ENCODE peak calls at places on chromosomes 2 and 18, in eight cellular contexts. One of them, this sample, is unnamed.

GRCh38 chr2:61057562-61057961 is 8.1 kb upstream of the SANBR start:
- DNase-seq in stimulated activated CD8-positive, alpha-beta memory T cell treated with anti-CD3 and anti-CD28 coated beads, Interleukin-15, amount 100 ng/mL, for 1 hour: no peak
- DNase-seq in HT-29: no peak
- DNase-seq in CD4-positive, CD25-positive, alpha-beta regulatory T cell: no peak
- DNase-seq in activated T-cell treated with anti-CD3 and anti-CD28 coated beads for 24 hours: no peak
- DNase-seq in naive thymus-derived CD8-positive, alpha-beta T cell: no peak
- DNase-seq in ELR: no peak
- DNase-seq in RWPE1: no peak
- DNase-seq in this sample: no peak

GRCh38 chr2:42854207-42854818 is 61.9 kb upstream of the HAAO start:
- DNase-seq in stimulated activated CD8-positive, alpha-beta memory T cell treated with anti-CD3 and anti-CD28 coated beads, Interleukin-15, amount 100 ng/mL, for 1 hour: no peak
- DNase-seq in HT-29: no peak
- DNase-seq in CD4-positive, CD25-positive, alpha-beta regulatory T cell: no peak
- DNase-seq in activated T-cell treated with anti-CD3 and anti-CD28 coated beads for 24 hours: no peak
- DNase-seq in naive thymus-derived CD8-positive, alpha-beta T cell: no peak
- DNase-seq in ELR: no peak
- DNase-seq in RWPE1: peak; percentile 53
- DNase-seq in this sample: no peak

GRCh38 chr2:63052411-63053234 is 2.0 kb downstream of the OTX1 start:
- DNase-seq in stimulated activated CD8-positive, alpha-beta memory T cell treated with anti-CD3 and anti-CD28 coated beads, Interleukin-15, amount 100 ng/mL, for 1 hour: no peak
- DNase-seq in HT-29: no peak
- DNase-seq in CD4-positive, CD25-positive, alpha-beta regulatory T cell: no peak
- DNase-seq in activated T-cell treated with anti-CD3 and anti-CD28 coated beads for 24 hours: no peak
- DNase-seq in naive thymus-derived CD8-positive, alpha-beta T cell: no peak
- DNase-seq in ELR: no peak
- DNase-seq in RWPE1: no peak
- DNase-seq in this sample: no peak

GRCh38 chr18:45684341-45685115 is 39.5 kb upstream of the SLC14A1 start:
- DNase-seq in stimulated activated CD8-positive, alpha-beta memory T cell treated with anti-CD3 and anti-CD28 coated beads, Interleukin-15, amount 100 ng/mL, for 1 hour: no peak
- DNase-seq in HT-29: no peak
- DNase-seq in CD4-positive, CD25-positive, alpha-beta regulatory T cell: no peak
- DNase-seq in activated T-cell treated with anti-CD3 and anti-CD28 coated beads for 24 hours: no peak
- DNase-seq in naive thymus-derived CD8-positive, alpha-beta T cell: no peak
- DNase-seq in ELR: peak; percentile 26
- DNase-seq in RWPE1: no peak
- DNase-seq in this sample: no peak

GRCh38 chr2:68386362-68386761 is 21.3 kb downstream of the PLEK start:
- DNase-seq in stimulated activated CD8-positive, alpha-beta memory T cell treated with anti-CD3 and anti-CD28 coated beads, Interleukin-15, amount 100 ng/mL, for 1 hour: no peak
- DNase-seq in HT-29: no peak
- DNase-seq in CD4-positive, CD25-positive, alpha-beta regulatory T cell: no peak
- DNase-seq in activated T-cell treated with anti-CD3 and anti-CD28 coated beads for 24 hours: no peak
- DNase-seq in naive thymus-derived CD8-positive, alpha-beta T cell: no peak
- DNase-seq in ELR: no peak
- DNase-seq in RWPE1: no peak
- DNase-seq in this sample: no peak

GRCh38 chr2:66048667-66049066 is 386.3 kb upstream of the MEIS1 start:
- DNase-seq in stimulated activated CD8-positive, alpha-beta memory T cell treated with anti-CD3 and anti-CD28 coated beads, Interleukin-15, amount 100 ng/mL, for 1 hour: no peak
- DNase-seq in HT-29: no peak
- DNase-seq in CD4-positive, CD25-positive, alpha-beta regulatory T cell: no peak
- DNase-seq in activated T-cell treated with anti-CD3 and anti-CD28 coated beads for 24 hours: no peak
- DNase-seq in naive thymus-derived CD8-positive, alpha-beta T cell: no peak
- DNase-seq in ELR: no peak
- DNase-seq in RWPE1: no peak
- DNase-seq in this sample: no peak

GRCh38 chr2:31189141-31189540 is 28.2 kb downstream of the CAPN14 start:
- DNase-seq in stimulated activated CD8-positive, alpha-beta memory T cell treated with anti-CD3 and anti-CD28 coated beads, Interleukin-15, amount 100 ng/mL, for 1 hour: no peak
- DNase-seq in HT-29: no peak
- DNase-seq in CD4-positive, CD25-positive, alpha-beta regulatory T cell: no peak
- DNase-seq in activated T-cell treated with anti-CD3 and anti-CD28 coated beads for 24 hours: no peak
- DNase-seq in naive thymus-derived CD8-positive, alpha-beta T cell: no peak
- DNase-seq in ELR: no peak
- DNase-seq in RWPE1: no peak
- DNase-seq in this sample: no peak

GRCh38 chr2:176852667-176853066 is 359.9 kb upstream of the HNRNPA3 start:
- DNase-seq in stimulated activated CD8-positive, alpha-beta memory T cell treated with anti-CD3 and anti-CD28 coated beads, Interleukin-15, amount 100 ng/mL, for 1 hour: no peak
- DNase-seq in HT-29: no peak
- DNase-seq in CD4-positive, CD25-positive, alpha-beta regulatory T cell: no peak
- DNase-seq in activated T-cell treated with anti-CD3 and anti-CD28 coated beads for 24 hours: no peak
- DNase-seq in naive thymus-derived CD8-positive, alpha-beta T cell: peak; percentile 77
- DNase-seq in ELR: no peak
- DNase-seq in RWPE1: no peak
- DNase-seq in this sample: no peak

GRCh38 chr2:144479659-144480058 is 40.3 kb downstream of the ZEB2 start:
- DNase-seq in stimulated activated CD8-positive, alpha-beta memory T cell treated with anti-CD3 and anti-CD28 coated beads, Interleukin-15, amount 100 ng/mL, for 1 hour: no peak
- DNase-seq in HT-29: no peak
- DNase-seq in CD4-positive, CD25-positive, alpha-beta regulatory T cell: no peak
- DNase-seq in activated T-cell treated with anti-CD3 and anti-CD28 coated beads for 24 hours: no peak
- DNase-seq in naive thymus-derived CD8-positive, alpha-beta T cell: no peak
- DNase-seq in ELR: no peak
- DNase-seq in RWPE1: no peak
- DNase-seq in this sample: no peak

GRCh38 chr18:10877974-10878373 is 271.4 kb downstream of the PIEZO2 start:
- DNase-seq in stimulated activated CD8-positive, alpha-beta memory T cell treated with anti-CD3 and anti-CD28 coated beads, Interleukin-15, amount 100 ng/mL, for 1 hour: no peak
- DNase-seq in HT-29: no peak
- DNase-seq in CD4-positive, CD25-positive, alpha-beta regulatory T cell: no peak
- DNase-seq in activated T-cell treated with anti-CD3 and anti-CD28 coated beads for 24 hours: no peak
- DNase-seq in naive thymus-derived CD8-positive, alpha-beta T cell: no peak
- DNase-seq in ELR: no peak
- DNase-seq in RWPE1: no peak
- DNase-seq in this sample: no peak

GRCh38 chr2:121502246-121502645 is 28.4 kb upstream of the RNU4ATAC start:
- DNase-seq in stimulated activated CD8-positive, alpha-beta memory T cell treated with anti-CD3 and anti-CD28 coated beads, Interleukin-15, amount 100 ng/mL, for 1 hour: no peak
- DNase-seq in HT-29: no peak
- DNase-seq in CD4-positive, CD25-positive, alpha-beta regulatory T cell: no peak
- DNase-seq in activated T-cell treated with anti-CD3 and anti-CD28 coated beads for 24 hours: no peak
- DNase-seq in naive thymus-derived CD8-positive, alpha-beta T cell: no peak
- DNase-seq in ELR: peak; percentile 86
- DNase-seq in RWPE1: peak; percentile 59
- DNase-seq in this sample: no peak

GRCh38 chr2:230664128-230664527 is 48.5 kb upstream of the CAB39 start:
- DNase-seq in stimulated activated CD8-positive, alpha-beta memory T cell treated with anti-CD3 and anti-CD28 coated beads, Interleukin-15, amount 100 ng/mL, for 1 hour: no peak
- DNase-seq in HT-29: no peak
- DNase-seq in CD4-positive, CD25-positive, alpha-beta regulatory T cell: no peak
- DNase-seq in activated T-cell treated with anti-CD3 and anti-CD28 coated beads for 24 hours: no peak
- DNase-seq in naive thymus-derived CD8-positive, alpha-beta T cell: no peak
- DNase-seq in ELR: no peak
- DNase-seq in RWPE1: no peak
- DNase-seq in this sample: peak; percentile 7

GRCh38 chr2:48738806-48739205 is 16.7 kb downstream of the LHCGR start:
- DNase-seq in stimulated activated CD8-positive, alpha-beta memory T cell treated with anti-CD3 and anti-CD28 coated beads, Interleukin-15, amount 100 ng/mL, for 1 hour: no peak
- DNase-seq in HT-29: peak; percentile 9
- DNase-seq in CD4-positive, CD25-positive, alpha-beta regulatory T cell: no peak
- DNase-seq in activated T-cell treated with anti-CD3 and anti-CD28 coated beads for 24 hours: no peak
- DNase-seq in naive thymus-derived CD8-positive, alpha-beta T cell: no peak
- DNase-seq in ELR: peak; percentile 73
- DNase-seq in RWPE1: peak; percentile 14
- DNase-seq in this sample: no peak